ENCODE peak calls at places on chromosome 3, in four cellular contexts. V is fibroblast of villous mesenchyme, C is activated B cell treated with CpG ODN at 0.5 μM for 24 hours, R is dorsolateral prefrontal cortex. F is an unnamed sample.
A peak's percentile ranks its signal among the peaks of the same experiment; 100 is the strongest.

GRCh38 chr3:31191354-31191753 is 296.9 kb upstream of the GADL1 start:
- DNase-seq in V (no peak), C (no peak), R (no peak), F (no peak)

GRCh38 chr3:171351676-171352075 is 108.5 kb downstream of the TNIK start:
- DNase-seq in V (peak; percentile 74), C (no peak), R (no peak), F (peak; percentile 87)

GRCh38 chr3:9778102-9778501 is 8.4 kb upstream of the CAMK1 start:
- DNase-seq in V (peak; percentile 28), C (no peak), R (no peak), F (peak; percentile 58)

GRCh38 chr3:127139601-127140500 is 53.1 kb upstream of the PRR23E start:
- DNase-seq in V (no peak), C (no peak), R (no peak), F (no peak)

GRCh38 chr3:61639991-61640390 is 78.6 kb downstream of the PTPRG start:
- DNase-seq in V (no peak), C (no peak), R (no peak), F (no peak)

GRCh38 chr3:113844622-113845222 is 6.1 kb downstream of the GRAMD1C start:
- DNase-seq in V (peak; percentile 34), C (no peak), R (no peak), F (peak; percentile 68)

GRCh38 chr3:119323401-119324107 is 29.4 kb downstream of the ARHGAP31 start:
- DNase-seq in V (no peak), C (no peak), R (no peak), F (no peak)

GRCh38 chr3:168024537-168024941 is 71.2 kb downstream of the GOLIM4 start:
- DNase-seq in V (peak; percentile 93), C (no peak), R (no peak), F (peak; percentile 89)

GRCh38 chr3:127228866-127229265 is 35.9 kb downstream of the PRR23E start:
- DNase-seq in V (no peak), C (no peak), R (no peak), F (no peak)

GRCh38 chr3:182078314-182078713 is 366.6 kb downstream of the SOX2 start:
- DNase-seq in V (no peak), C (no peak), R (no peak), F (no peak)

GRCh38 chr3:124552224-124552623 is 178.0 kb upstream of the UMPS start:
- DNase-seq in V (no peak), C (no peak), R (no peak), F (no peak)

GRCh38 chr3:126753191-126754160 is 49.4 kb downstream of the CHCHD6 start:
- DNase-seq in V (peak; percentile 50), C (no peak), R (no peak), F (no peak)

GRCh38 chr3:188607810-188608209 is 453.9 kb downstream of the LPP start:
- DNase-seq in V (no peak), C (no peak), R (no peak), F (no peak)

GRCh38 chr3:136984837-136985236 is 27.1 kb downstream of the IL20RB start:
- DNase-seq in V (peak; percentile 98), C (no peak), R (no peak), F (peak; percentile 77)

GRCh38 chr3:78580691-78581090 is 1187.1 kb downstream of the ROBO1 start:
- DNase-seq in V (peak; percentile 71), C (no peak), R (no peak), F (no peak)

GRCh38 chr3:65672876-65673815 is 365.6 kb downstream of the MAGI1 start:
- DNase-seq in V (peak; percentile 54), C (no peak), R (peak; percentile 73), F (peak; percentile 70)

GRCh38 chr3:14130230-14130629 is 5.4 kb downstream of the TMEM43 start:
- DNase-seq in V (no peak), C (no peak), R (no peak), F (no peak)

GRCh38 chr3:127781411-127782001 is 40.8 kb downstream of the MGLL start:
- DNase-seq in V (peak; percentile 78), C (no peak), R (no peak), F (peak; percentile 49)

GRCh38 chr3:159804726-159805410 is 183.8 kb upstream of the IL12A start:
- DNase-seq in V (peak; percentile 91), C (no peak), R (no peak), F (peak; percentile 94)

GRCh38 chr3:14602804-14603644 is 48.5 kb upstream of the CCDC174 start:
- DNase-seq in V (no peak), C (no peak), R (no peak), F (no peak)

GRCh38 chr3:81393251-81393650 is 368.2 kb downstream of the GBE1 start:
- DNase-seq in V (no peak), C (no peak), R (no peak), F (no peak)

GRCh38 chr3:149356630-149357029 is 20.8 kb downstream of the TM4SF1 start:
- DNase-seq in V (no peak), C (no peak), R (no peak), F (no peak)

GRCh38 chr3:149356044-149356592 is 21.3 kb downstream of the TM4SF1 start:
- DNase-seq in V (no peak), C (no peak), R (no peak), F (peak; percentile 13)

GRCh38 chr3:149353581-149354184 is 20.2 kb upstream of the TM4SF18 start:
- DNase-seq in V (peak; percentile 51), C (no peak), R (no peak), F (peak; percentile 29)

GRCh38 chr3:149352556-149352955 is 19.1 kb upstream of the TM4SF18 start:
- DNase-seq in V (peak; percentile 62), C (no peak), R (peak; percentile 32), F (peak; percentile 77)
- TF ChIP-seq CTCF in V (peak; percentile 85), C (no peak), R (peak; percentile 59), F (peak; percentile 80)

DNA sequence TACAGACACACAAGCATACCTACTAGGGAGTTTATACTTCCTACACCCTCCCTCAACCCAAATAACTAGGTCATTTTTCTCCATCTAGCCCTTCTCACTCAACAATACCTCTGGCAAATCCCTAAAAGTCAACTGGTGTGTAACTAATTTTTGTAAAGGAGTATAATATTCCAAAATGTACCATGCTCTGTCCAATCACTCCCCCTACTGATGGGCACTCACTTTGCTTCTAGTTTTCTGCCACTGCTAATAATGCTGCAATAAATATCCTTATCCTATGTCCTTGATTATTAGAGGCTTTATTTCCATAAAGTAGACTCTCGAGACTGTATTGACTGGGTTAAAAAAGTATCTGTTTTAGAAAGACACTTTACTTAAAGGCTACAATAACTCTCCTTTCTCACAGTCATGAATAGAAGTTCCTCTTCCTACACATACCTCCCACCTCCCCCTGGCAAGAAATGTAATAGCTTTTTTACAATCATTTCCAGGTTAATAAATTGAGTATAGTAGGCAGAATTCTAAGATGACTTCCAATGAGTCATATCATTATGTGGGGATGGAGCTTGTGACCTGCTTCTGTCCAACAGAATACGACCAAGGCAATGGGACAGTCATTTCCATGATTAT is 30.0 kb downstream of the SHQ1 start:
- DNase-seq in V (peak; percentile 40), C (no peak), R (no peak), F (peak; percentile 63)
- TF ChIP-seq CTCF in V (peak; percentile 75), C (no peak), R (peak; percentile 78), F (peak; percentile 77)

DNA sequence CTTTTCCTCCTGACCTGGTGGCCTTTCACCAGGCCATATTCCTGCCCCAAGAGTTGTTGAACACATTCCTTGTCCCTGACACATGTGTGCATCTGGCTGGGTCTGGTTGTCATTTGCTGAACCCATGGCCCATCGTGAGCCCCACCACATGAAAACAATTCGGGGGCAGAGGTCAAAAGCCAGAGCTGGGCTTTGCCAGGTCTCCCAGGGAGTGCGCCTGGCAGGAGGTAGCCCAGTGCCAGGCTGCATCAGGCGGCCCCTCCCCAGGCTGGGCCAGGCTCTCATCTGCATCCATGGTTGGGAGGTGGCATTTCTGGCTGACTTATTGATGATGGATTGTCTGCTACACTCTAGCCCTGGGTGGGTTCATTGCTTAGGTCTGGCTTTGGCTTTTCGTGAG is 30.9 kb downstream of the SPSB4 start:
- DNase-seq in V (no peak), C (no peak), R (no peak), F (no peak)
- TF ChIP-seq CTCF in V (no peak), C (no peak), R (no peak), F (no peak)

DNA sequence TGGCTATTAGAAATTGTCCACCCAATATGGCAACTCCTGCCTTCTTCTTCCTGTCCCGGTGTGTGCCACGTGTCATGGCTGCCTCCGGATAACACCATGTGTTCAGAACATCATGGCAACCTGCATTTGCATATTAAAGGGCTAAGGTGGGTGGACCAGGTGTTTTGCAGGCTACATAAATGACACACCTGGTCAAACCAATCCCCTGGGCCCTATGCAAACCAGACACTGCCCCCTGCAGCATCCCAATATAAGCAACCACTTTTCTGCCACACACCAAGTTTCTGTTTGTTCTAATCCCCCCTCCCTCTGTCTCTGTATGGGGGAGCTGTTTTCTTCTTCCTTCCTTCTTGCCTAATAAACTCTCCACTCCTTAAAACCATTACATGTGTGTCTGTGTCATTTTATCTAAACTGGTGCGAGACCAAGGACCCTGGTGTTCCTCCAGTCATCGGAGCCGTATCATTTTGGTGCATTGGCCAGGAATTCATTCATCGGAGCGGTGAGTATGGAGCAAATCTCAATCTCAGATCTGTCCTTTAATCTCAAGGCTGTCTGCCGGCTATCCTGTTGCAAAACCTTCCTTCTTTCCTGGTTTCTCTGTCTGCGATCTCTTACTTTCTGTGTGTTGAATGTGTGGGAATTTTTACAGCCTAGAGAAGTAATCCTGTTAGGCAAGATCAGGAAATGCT is 44.5 kb downstream of the NCEH1 start:
- DNase-seq in V (no peak), C (no peak), R (no peak), F (peak; percentile 80)
- TF ChIP-seq CTCF in V (peak; percentile 38), C (no peak), R (no peak), F (peak; percentile 56)

GRCh38 chr3:21551019-21551418 is 200.0 kb downstream of the ZNF385D start:
- DNase-seq in V (no peak), C (no peak), R (no peak), F (peak; percentile 25)
- TF ChIP-seq CTCF in V (no peak), C (no peak), R (no peak), F (no peak)

GRCh38 chr3:49028673-49029562 is at the start of gene IMPDH2:
- DNase-seq in V (peak; percentile 93), C (peak; percentile 91), R (peak; percentile 94), F (peak; percentile 94)
- TF ChIP-seq CTCF in V (no peak), C (no peak), R (peak; percentile 42), F (peak; percentile 1)

GRCh38 chr3:184685055-184685454 is 26.8 kb downstream of the MAGEF1 start:
- DNase-seq in V (no peak), C (no peak), R (no peak), F (no peak)

GRCh38 chr3:184683900-184684560 is 27.8 kb downstream of the MAGEF1 start:
- DNase-seq in V (no peak), C (no peak), R (no peak), F (no peak)

GRCh38 chr3:184687363-184688049 is 24.4 kb downstream of the MAGEF1 start:
- DNase-seq in V (no peak), C (peak; percentile 43), R (no peak), F (no peak)

GRCh38 chr3:184683234-184683633 is 28.6 kb downstream of the MAGEF1 start:
- DNase-seq in V (no peak), C (no peak), R (no peak), F (no peak)

DNA sequence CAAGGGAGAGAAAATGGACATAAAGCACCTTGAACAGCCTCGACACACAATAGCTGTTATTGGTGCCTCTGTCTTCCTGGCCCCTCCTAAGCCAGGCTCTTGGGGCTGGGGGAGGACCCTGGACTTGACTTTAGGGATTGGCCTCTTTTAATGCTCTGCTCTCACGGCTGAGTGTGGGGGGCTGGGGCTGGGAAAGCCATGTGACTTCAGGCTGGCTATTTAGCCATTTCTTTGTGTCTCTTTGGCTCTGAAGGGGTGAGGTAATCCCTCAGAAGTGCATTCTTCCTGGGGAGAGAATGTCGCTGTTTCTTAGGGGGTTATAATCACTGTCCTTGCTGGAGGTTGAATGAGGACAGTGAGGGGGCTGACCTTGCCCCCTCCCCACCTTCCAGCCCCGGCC is 26.2 kb downstream of the MAGEF1 start:
- DNase-seq in V (no peak), C (no peak), R (no peak), F (no peak)
- TF ChIP-seq CTCF in V (no peak), C (no peak), R (no peak), F (no peak)

F was measured in fibroblast of pulmonary artery.